ENCODE peak calls at places on chromosomes 12 and 14, in four cellular contexts. O, K, L and T are unnamed samples.
A peak's percentile ranks its signal among the peaks of the same experiment; 100 is the strongest.

GRCh38 chr12:65171870-65172269 is 2.5 kb downstream of the LEMD3 start:
- DNase-seq in L (peak; percentile 54), O (peak; percentile 8), K (no peak), T (no peak)

GRCh38 chr12:1594045-1594294 is 411 bp downstream of the FBXL14 start:
- DNase-seq in K (no peak), L (no peak), O (peak; percentile 69), T (no peak)

GRCh38 chr14:55446833-55447232 is 6.4 kb upstream of the TBPL2 start:
- DNase-seq in L (peak; percentile 90), K (no peak), O (peak; percentile 86), T (no peak)

GRCh38 chr12:48279601-48280000 is 71.1 kb downstream of the ZNF641 start:
- DNase-seq in L (no peak), O (no peak), K (no peak), T (no peak)

GRCh38 chr14:44803239-44803905 is 158.4 kb downstream of the KLHL28 start:
- DNase-seq in K (no peak), L (peak; percentile 67), O (peak; percentile 77), T (peak; percentile 27)

GRCh38 chr14:36683083-36683724 is 21.5 kb downstream of the PAX9 start:
- DNase-seq in K (no peak), O (no peak), L (peak; percentile 46), T (no peak)

GRCh38 chr12:22624573-22624907 is 431 bp upstream of the ETNK1 start:
- DNase-seq in L (no peak), K (no peak), O (no peak), T (no peak)

GRCh38 chr12:121793836-121794531 is 496 bp upstream of the RHOF start:
- DNase-seq in O (peak; percentile 94), K (peak; percentile 93), L (peak; percentile 81), T (peak; percentile 89)

GRCh38 chr14:64637735-64638473 is 66.3 kb upstream of the PLEKHG3 start:
- DNase-seq in L (peak; percentile 23), O (peak; percentile 55), K (no peak), T (no peak)

DNA sequence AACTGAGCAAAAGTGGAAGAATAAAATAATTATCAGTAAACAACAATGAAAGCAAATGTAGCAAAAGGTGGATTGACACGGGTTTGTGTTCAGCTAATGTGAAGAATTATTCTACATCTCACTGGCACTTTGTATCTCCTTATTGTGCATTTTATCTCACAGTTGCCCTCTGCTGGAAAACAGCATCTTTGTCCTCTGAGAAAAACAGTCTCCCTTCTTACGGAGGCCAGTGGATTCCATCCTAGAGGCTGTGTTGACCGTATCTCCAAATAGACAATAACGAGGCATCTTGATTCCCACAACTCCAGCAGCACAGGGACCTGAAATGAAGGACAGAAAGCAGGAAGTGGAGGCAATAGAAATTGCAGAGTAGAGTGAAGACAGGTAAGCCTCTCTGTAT is 51.3 kb upstream of the PLBD1 start:
- DNase-seq in O (peak; percentile 55), L (peak; percentile 45), K (peak; percentile 19), T (no peak)
- H3K4me3 ChIP-seq in O (no peak overlapping the region), L (no peak overlapping the region), K (no peak overlapping the region), T (no peak overlapping the region)

DNA sequence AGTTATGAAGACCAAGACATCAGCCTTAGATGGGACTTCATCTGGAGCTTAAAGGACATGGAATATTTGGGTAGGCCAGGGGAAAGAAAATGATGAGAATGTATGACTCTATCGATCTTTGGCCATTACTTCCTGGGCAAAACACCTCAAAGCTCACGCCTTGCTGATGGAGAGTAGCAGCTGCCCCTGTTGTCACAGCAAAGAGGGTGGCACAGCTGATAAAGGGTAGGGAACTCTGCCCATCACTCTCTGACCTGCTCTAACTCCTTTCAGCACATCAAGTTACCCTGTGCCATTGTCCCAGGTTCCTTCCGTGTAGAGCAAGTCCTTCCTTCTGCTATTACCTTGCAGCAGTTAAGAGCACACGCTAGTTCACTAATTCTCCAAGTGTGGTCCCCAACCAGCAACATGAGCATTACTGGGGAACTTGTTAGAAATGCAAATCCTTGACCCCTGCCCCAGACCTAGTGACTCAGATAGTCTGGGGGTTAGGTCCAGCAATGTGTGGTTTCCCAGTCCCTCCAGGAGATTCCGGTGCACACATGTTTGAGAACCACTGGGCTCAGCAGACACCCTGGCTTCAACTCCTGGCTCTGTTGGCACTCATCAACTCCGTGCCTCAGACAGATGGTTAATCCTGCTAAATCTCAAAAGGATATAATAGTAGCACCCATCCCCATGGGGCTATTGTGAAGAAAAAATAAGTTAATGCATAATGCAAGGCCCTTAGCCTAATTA is 93.7 kb upstream of the EEA1 start:
- DNase-seq in O (peak; percentile 71), L (no peak), K (no peak), T (no peak)
- H3K4me3 ChIP-seq in O (no peak overlapping the region), L (no peak overlapping the region), K (no peak overlapping the region), T (no peak overlapping the region)

GRCh38 chr14:96103075-96103474 is 63.9 kb downstream of the C14orf132 start:
- DNase-seq in O (no peak), L (no peak), K (no peak), T (no peak)
- H3K4me3 ChIP-seq in O (no peak overlapping the region), L (no peak overlapping the region), K (no peak overlapping the region), T (no peak overlapping the region)

DNA sequence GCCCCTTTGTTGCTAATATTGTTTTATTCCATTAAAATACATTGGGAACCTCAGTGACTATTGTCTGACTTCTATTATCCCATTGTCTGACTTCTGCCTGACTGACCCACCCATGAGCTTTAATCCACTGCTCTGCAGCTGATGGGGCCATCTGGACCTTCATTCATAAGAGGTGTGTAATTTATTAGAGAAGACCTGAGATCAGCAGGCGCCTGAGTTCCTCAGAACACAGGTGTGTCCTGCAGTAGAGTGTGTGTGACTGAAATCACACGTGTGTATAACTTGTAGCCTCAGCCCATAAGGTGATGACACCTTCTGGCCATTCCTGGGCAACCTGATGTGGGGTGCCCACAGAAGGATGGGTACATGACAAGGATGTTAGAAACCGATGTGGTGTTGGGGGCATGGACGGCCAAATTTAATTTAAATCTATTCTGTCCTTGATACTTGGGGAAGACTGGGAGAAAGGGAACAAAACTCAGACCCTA is 821.0 kb downstream of the TMEM121 start:
- DNase-seq in O (no peak), K (no peak), L (no peak), T (no peak)
- H3K4me3 ChIP-seq in O (no peak overlapping the region), K (no peak overlapping the region), L (no peak overlapping the region), T (no peak overlapping the region)

GRCh38 chr14:51443195-51444018 is 203.4 kb downstream of the TMX1 start:
- DNase-seq in L (no peak), O (peak; percentile 32), K (no peak), T (no peak)
- H3K4me3 ChIP-seq in L (no peak overlapping the region), O (no peak overlapping the region), K (no peak overlapping the region), T (no peak overlapping the region)

DNA sequence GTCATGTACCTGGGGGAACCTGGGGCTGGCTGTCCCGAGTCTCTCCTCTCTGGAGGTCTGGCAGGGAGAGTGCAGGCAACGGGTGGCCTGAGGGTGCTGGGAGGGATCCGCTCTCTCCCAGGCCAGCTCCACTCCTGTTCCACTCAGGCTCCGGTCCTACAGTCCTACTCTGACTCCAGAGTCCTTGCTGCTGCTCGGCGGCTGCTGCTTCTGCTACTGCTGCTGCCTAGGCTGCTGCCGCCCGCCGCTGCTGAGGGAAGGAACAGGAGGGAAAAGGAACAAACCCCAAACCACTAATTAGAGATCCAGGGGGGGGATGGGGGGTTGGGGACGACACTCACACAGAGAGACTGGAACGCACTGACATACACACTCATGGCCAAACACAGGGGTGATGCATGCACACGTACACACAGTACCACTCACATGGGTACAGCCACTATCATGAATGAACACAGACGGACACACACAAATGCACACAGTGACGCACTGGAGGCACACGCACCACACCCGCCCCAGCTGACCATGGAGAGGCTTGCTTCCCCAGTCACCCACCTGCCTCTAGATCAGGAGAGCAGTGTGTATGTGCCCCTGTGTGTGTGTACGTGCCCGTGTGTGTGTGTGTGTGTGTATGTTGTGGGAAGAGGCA is at the start of gene SP7:
- DNase-seq in L (no peak), O (peak; percentile 11), K (no peak), T (no peak)
- H3K4me3 ChIP-seq in L (no peak within 1 kb of the TSS), O (no peak within 1 kb of the TSS), K (no peak within 1 kb of the TSS), T (no peak within 1 kb of the TSS)